ENCODE peak calls at places on chromosomes 3 and 15, in ten cellular contexts. O, V, Y, Z, P, N, U, X, D and B are unnamed samples.

GRCh38 chr15:67542462-67543347 is at the start of gene MAP2K5:
- DNase-seq in O (peak; percentile 88), V (peak; percentile 85), Y (peak; percentile 90), Z (no peak), P (peak; percentile 94), N (peak; percentile 71), U (peak; percentile 87), X (no peak), D (peak; percentile 85), B (peak; percentile 93)

GRCh38 chr3:14057701-14058100 is 67.0 kb downstream of the CHCHD4 start:
- DNase-seq in O (peak; percentile 26), V (no peak), Y (no peak), Z (no peak), P (no peak), N (peak; percentile 29), U (no peak), X (no peak), D (no peak), B (no peak)

GRCh38 chr15:78242128-78242527 is 7.8 kb upstream of the ACSBG1 start:
- DNase-seq in O (peak; percentile 59), V (peak; percentile 61), Y (peak; percentile 84), Z (no peak), P (peak; percentile 56), N (peak; percentile 20), U (peak; percentile 81), X (no peak), D (peak; percentile 51), B (peak; percentile 18)

GRCh38 chr15:85625431-85625830 is 169.3 kb downstream of the KLHL25 start:
- DNase-seq in O (no peak), V (no peak), Y (no peak), Z (no peak), P (no peak), N (no peak), U (no peak), X (no peak), D (no peak), B (no peak)

GRCh38 chr3:49035278-49035677 is 6.1 kb upstream of the IMPDH2 start:
- DNase-seq in O (no peak), V (no peak), Y (no peak), Z (no peak), P (no peak), N (no peak), U (no peak), X (no peak), D (no peak), B (no peak)

GRCh38 chr3:42159706-42160472 is 68.7 kb downstream of the TRAK1 start:
- DNase-seq in O (peak; percentile 89), V (peak; percentile 67), Y (peak; percentile 97), Z (peak; percentile 59), P (peak; percentile 85), N (no peak), U (peak; percentile 82), X (peak; percentile 46), D (peak; percentile 89), B (no peak)

GRCh38 chr15:67048281-67049279 is 16.8 kb upstream of the SMAD3 start:
- DNase-seq in O (peak; percentile 86), V (no peak), Y (no peak), Z (no peak), P (no peak), N (peak; percentile 73), U (no peak), X (peak; percentile 76), D (no peak), B (peak; percentile 91)

GRCh38 chr3:78668302-78668701 is 1099.5 kb downstream of the ROBO1 start:
- DNase-seq in O (no peak), V (no peak), Y (no peak), Z (no peak), P (no peak), N (no peak), U (no peak), X (no peak), D (no peak), B (no peak)

GRCh38 chr15:26867199-26868007 is 541 bp downstream of the GABRA5 start:
- DNase-seq in O (no peak), V (no peak), Y (peak; percentile 81), Z (no peak), P (no peak), N (no peak), U (peak; percentile 82), X (no peak), D (peak; percentile 54), B (no peak)

GRCh38 chr3:16658004-16658932 is 53.0 kb upstream of the DAZL start:
- DNase-seq in O (no peak), V (peak; percentile 28), Y (peak; percentile 84), Z (no peak), P (no peak), N (no peak), U (no peak), X (no peak), D (peak; percentile 89), B (no peak)

GRCh38 chr3:16653712-16654111 is 48.5 kb upstream of the DAZL start:
- DNase-seq in O (no peak), V (no peak), Y (no peak), Z (no peak), P (no peak), N (no peak), U (no peak), X (no peak), D (no peak), B (no peak)

GRCh38 chr3:16663852-16664712 is 58.9 kb upstream of the DAZL start:
- DNase-seq in O (no peak), V (no peak), Y (no peak), Z (no peak), P (no peak), N (no peak), U (no peak), X (no peak), D (peak; percentile 17), B (no peak)

GRCh38 chr3:16658933-16659793 is 53.9 kb upstream of the DAZL start:
- DNase-seq in O (no peak), V (no peak), Y (no peak), Z (no peak), P (no peak), N (peak; percentile 55), U (no peak), X (no peak), D (peak; percentile 15), B (no peak)
- H3K9ac ChIP-seq in O (no peak overlapping the region), V (no peak overlapping the region), Y (no peak overlapping the region), Z (no peak overlapping the region), P (no peak overlapping the region), N (no peak overlapping the region), U (no peak overlapping the region), X (no peak overlapping the region), D (no peak overlapping the region), B (no peak overlapping the region)

DNA sequence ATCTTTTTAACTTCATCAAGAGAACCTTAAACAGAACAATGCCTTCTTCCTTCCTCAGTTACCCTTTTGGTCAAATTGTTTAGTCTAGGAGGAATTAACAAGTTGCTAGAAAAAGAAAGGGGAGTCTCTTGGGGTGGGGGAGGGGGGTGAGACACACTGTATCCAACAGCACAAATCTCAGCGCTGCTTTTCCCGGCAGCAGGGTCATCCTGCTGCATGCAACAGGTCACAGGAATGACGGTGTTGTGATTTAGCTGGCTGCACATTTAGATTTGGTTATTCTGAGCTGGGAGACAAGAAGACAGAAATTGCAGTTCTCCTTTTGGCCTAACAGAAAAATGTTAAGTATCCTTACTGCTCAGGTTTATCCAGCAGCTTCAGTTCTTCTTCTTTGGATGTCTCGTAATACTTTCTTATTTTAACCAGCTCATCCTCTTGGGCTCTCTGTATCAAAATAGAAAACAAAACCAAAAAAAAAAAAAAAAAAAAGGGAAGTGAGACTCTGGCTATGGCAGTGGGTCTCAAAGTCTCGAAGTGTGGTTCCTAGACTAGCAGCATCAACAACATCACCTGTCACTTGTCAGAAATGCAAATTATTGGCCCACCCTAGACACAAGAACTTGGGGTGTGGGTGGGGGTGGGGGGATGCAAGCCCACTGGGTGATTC is 190.5 kb downstream of the GREM1 start:
- DNase-seq in O (no peak), V (no peak), Y (no peak), Z (no peak), P (peak; percentile 84), N (no peak), U (no peak), X (no peak), D (no peak), B (no peak)
- H3K9me3 ChIP-seq in O (no peaks in the 10 kb centered on the region), V (no peaks in the 10 kb centered on the region), Y (no peaks in the 10 kb centered on the region), Z (no peaks in the 10 kb centered on the region), P (no peaks in the 10 kb centered on the region), N (no peaks in the 10 kb centered on the region), U (no peaks in the 10 kb centered on the region), X (no peaks in the 10 kb centered on the region), D (no peaks in the 10 kb centered on the region), B (no peaks in the 10 kb centered on the region)

DNA sequence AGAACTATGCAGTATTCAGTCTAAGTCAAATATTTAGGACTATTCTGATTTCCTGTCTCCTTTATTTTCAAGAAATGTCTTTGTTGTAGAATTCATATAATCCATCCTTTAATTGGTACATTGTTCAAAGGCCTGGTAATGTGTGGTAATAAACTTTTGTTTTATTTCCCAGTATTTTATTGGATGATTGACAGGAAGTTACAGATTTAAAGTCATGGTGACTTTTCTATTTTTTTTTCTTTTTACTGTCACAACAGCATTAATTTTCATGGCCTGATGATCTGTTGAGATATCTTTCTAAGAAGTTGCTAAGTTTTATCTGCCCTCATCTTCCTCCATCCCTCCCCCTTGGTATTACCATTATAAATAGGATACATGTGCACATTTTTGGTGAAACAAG is 161.7 kb downstream of the PTPRG start:
- DNase-seq in O (no peak), V (no peak), Y (no peak), Z (no peak), P (no peak), N (no peak), U (no peak), X (no peak), D (no peak), B (no peak)
- H3K9ac ChIP-seq in O (no peak overlapping the region), V (no peak overlapping the region), Y (no peak overlapping the region), Z (no peak overlapping the region), P (no peak overlapping the region), N (no peak overlapping the region), U (no peak overlapping the region), X (no peak overlapping the region), D (no peak overlapping the region), B (no peak overlapping the region)

GRCh38 chr15:25237291-25237978 is 201.4 kb downstream of the UBE3A start:
- DNase-seq in O (no peak), V (no peak), Y (no peak), Z (no peak), P (no peak), N (no peak), U (no peak), X (no peak), D (no peak), B (no peak)

GRCh38 chr15:25238126-25238525 is 200.7 kb downstream of the UBE3A start:
- DNase-seq in O (no peak), V (no peak), Y (no peak), Z (no peak), P (no peak), N (no peak), U (no peak), X (no peak), D (no peak), B (no peak)

GRCh38 chr15:25235391-25235790 is 203.4 kb downstream of the UBE3A start:
- DNase-seq in O (no peak), V (no peak), Y (no peak), Z (no peak), P (no peak), N (no peak), U (no peak), X (no peak), D (no peak), B (no peak)

GRCh38 chr15:25236143-25236860 is 202.5 kb downstream of the UBE3A start:
- DNase-seq in O (no peak), V (no peak), Y (no peak), Z (no peak), P (no peak), N (no peak), U (no peak), X (no peak), D (no peak), B (no peak)

DNA sequence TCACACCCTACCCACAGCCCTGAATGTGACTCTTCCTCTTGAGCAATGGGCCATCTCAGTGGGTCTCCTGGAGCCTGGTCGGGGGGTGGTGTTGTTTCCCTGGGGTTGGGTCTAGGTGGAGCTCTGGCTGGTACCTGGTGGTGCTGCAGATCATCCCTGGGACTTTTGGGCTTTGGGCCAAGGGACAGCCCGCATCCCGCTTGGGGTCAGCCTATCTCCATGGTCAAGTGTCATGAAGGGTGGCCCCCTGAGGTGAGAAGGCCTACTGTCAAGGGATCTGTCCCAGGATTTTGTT is 202.0 kb downstream of the UBE3A start:
- DNase-seq in O (no peak), V (no peak), Y (no peak), Z (no peak), P (no peak), N (no peak), U (no peak), X (no peak), D (no peak), B (no peak)
- H3K9me3 ChIP-seq in O (no peaks in the 10 kb centered on the region), V (no peaks in the 10 kb centered on the region), Y (no peaks in the 10 kb centered on the region), Z (peaks cover 27% of the 10 kb centered on the region), P (peaks cover 23% of the 10 kb centered on the region), N (peaks cover 4% of the 10 kb centered on the region), U (peaks cover 99% of the 10 kb centered on the region), X (peaks cover 25% of the 10 kb centered on the region), D (no peaks in the 10 kb centered on the region), B (no peaks in the 10 kb centered on the region)